ENCODE peak calls at places on chromosome 1, in four cellular contexts. One of them, this sample, is unnamed.

GRCh38 chr1:2209400-2210083 is 15.0 kb upstream of the FAAP20 start:
- DNase-seq in HepG2: no peak
- DNase-seq in GM12878: no peak
- DNase-seq in K562: no peak
- DNase-seq in this sample: no peak

GRCh38 chr1:30274937-30275621 is 448.3 kb downstream of the MATN1 start:
- DNase-seq in HepG2: no peak
- DNase-seq in GM12878: no peak
- DNase-seq in K562: no peak
- DNase-seq in this sample: no peak

GRCh38 chr1:48471103-48471502 is 901 bp downstream of the SPATA6 start:
- DNase-seq in HepG2: no peak
- DNase-seq in GM12878: no peak
- DNase-seq in K562: no peak
- DNase-seq in this sample: peak; percentile 47

GRCh38 chr1:29441916-29442668 is 205.8 kb downstream of the PTPRU start:
- DNase-seq in HepG2: no peak
- DNase-seq in GM12878: no peak
- DNase-seq in K562: no peak
- DNase-seq in this sample: no peak

GRCh38 chr1:28056129-28056925 is 32.1 kb downstream of the EYA3 start:
- DNase-seq in HepG2: no peak
- DNase-seq in GM12878: peak; percentile 69
- DNase-seq in K562: no peak
- DNase-seq in this sample: no peak

GRCh38 chr1:62800274-62800673 is 16.3 kb downstream of the ATG4C start:
- DNase-seq in HepG2: no peak
- DNase-seq in GM12878: no peak
- DNase-seq in K562: no peak
- DNase-seq in this sample: no peak

GRCh38 chr1:6141601-6142000 is 38.5 kb downstream of the CHD5 start:
- DNase-seq in HepG2: no peak
- DNase-seq in GM12878: no peak
- DNase-seq in K562: peak; percentile 57
- DNase-seq in this sample: peak; percentile 81

GRCh38 chr1:109399326-109399957 is 1.7 kb upstream of the SORT1 start:
- DNase-seq in HepG2: peak; percentile 72
- DNase-seq in GM12878: no peak
- DNase-seq in K562: peak; percentile 54
- DNase-seq in this sample: peak; percentile 77

GRCh38 chr1:226406401-226406881 is 1.5 kb downstream of the PARP1 start:
- DNase-seq in HepG2: peak; percentile 30
- DNase-seq in GM12878: no peak
- DNase-seq in K562: no peak
- DNase-seq in this sample: no peak

GRCh38 chr1:36156329-36157114 is 562 bp downstream of the MAP7D1 start:
- DNase-seq in HepG2: no peak
- DNase-seq in GM12878: no peak
- DNase-seq in K562: peak; percentile 76
- DNase-seq in this sample: peak; percentile 91

GRCh38 chr1:40392206-40392605 is 18.7 kb downstream of the SMAP2 start:
- DNase-seq in HepG2: no peak
- DNase-seq in GM12878: no peak
- DNase-seq in K562: no peak
- DNase-seq in this sample: no peak

GRCh38 chr1:201299968-201300367 is 16.7 kb downstream of the PKP1 start:
- DNase-seq in HepG2: no peak
- DNase-seq in GM12878: no peak
- DNase-seq in K562: no peak
- DNase-seq in this sample: no peak

GRCh38 chr1:207362962-207363858 is 41.7 kb downstream of the CD55 start:
- DNase-seq in HepG2: no peak
- DNase-seq in GM12878: no peak
- DNase-seq in K562: peak; percentile 64
- DNase-seq in this sample: no peak

GRCh38 chr1:165894591-165894990 is 67.2 kb downstream of the UCK2 start:
- DNase-seq in HepG2: no peak
- DNase-seq in GM12878: no peak
- DNase-seq in K562: no peak
- DNase-seq in this sample: no peak

GRCh38 chr1:44553127-44553758 is 121.0 kb downstream of the TMEM53 start:
- DNase-seq in HepG2: no peak
- DNase-seq in GM12878: no peak
- DNase-seq in K562: no peak
- DNase-seq in this sample: no peak

GRCh38 chr1:32828341-32828740 is 10.9 kb downstream of the S100PBP start:
- DNase-seq in HepG2: peak; percentile 39
- DNase-seq in GM12878: no peak
- DNase-seq in K562: no peak
- DNase-seq in this sample: peak; percentile 23

GRCh38 chr1:228194436-228194835 is 13.4 kb upstream of the OBSCN start:
- DNase-seq in HepG2: no peak
- DNase-seq in GM12878: no peak
- DNase-seq in K562: peak; percentile 52
- DNase-seq in this sample: no peak

GRCh38 chr1:164272156-164272555 is 286.8 kb upstream of the PBX1 start:
- DNase-seq in HepG2: no peak
- DNase-seq in GM12878: no peak
- DNase-seq in K562: no peak
- DNase-seq in this sample: no peak

GRCh38 chr1:30467101-30467500 is 256.3 kb downstream of the MATN1 start:
- DNase-seq in HepG2: no peak
- DNase-seq in GM12878: no peak
- DNase-seq in K562: no peak
- DNase-seq in this sample: no peak

GRCh38 chr1:181397841-181398240 is 85.5 kb upstream of the CACNA1E start:
- DNase-seq in HepG2: no peak
- DNase-seq in GM12878: peak; percentile 34
- DNase-seq in K562: no peak
- DNase-seq in this sample: no peak

GRCh38 chr1:119795471-119795870 is 15.8 kb downstream of the REG4 start:
- DNase-seq in HepG2: no peak
- DNase-seq in GM12878: no peak
- DNase-seq in K562: no peak
- DNase-seq in this sample: no peak

GRCh38 chr1:10788592-10789006 is 7.8 kb downstream of the CASZ1 start:
- DNase-seq in HepG2: peak; percentile 33
- DNase-seq in GM12878: no peak
- DNase-seq in K562: no peak
- DNase-seq in this sample: peak; percentile 54

GRCh38 chr1:185694081-185694480 is 40.1 kb upstream of the HMCN1 start:
- DNase-seq in HepG2: peak; percentile 45
- DNase-seq in GM12878: peak; percentile 26
- DNase-seq in K562: no peak
- DNase-seq in this sample: peak; percentile 17

GRCh38 chr1:55337801-55338447 is 122.8 kb upstream of the USP24 start:
- DNase-seq in HepG2: peak; percentile 35
- DNase-seq in GM12878: peak; percentile 13
- DNase-seq in K562: peak; percentile 47
- DNase-seq in this sample: peak; percentile 79

GRCh38 chr1:38898653-38899230 is 17.4 kb upstream of the GJA9 start:
- DNase-seq in HepG2: no peak
- DNase-seq in GM12878: no peak
- DNase-seq in K562: no peak
- DNase-seq in this sample: no peak

GRCh38 chr1:98034505-98034904 is 113.7 kb upstream of the DPYD start:
- DNase-seq in HepG2: no peak
- DNase-seq in GM12878: no peak
- DNase-seq in K562: no peak
- DNase-seq in this sample: no peak

GRCh38 chr1:3651011-3651938 is 1.0 kb upstream of the TP73 start:
- DNase-seq in HepG2: no peak
- DNase-seq in GM12878: no peak
- DNase-seq in K562: no peak
- DNase-seq in this sample: peak; percentile 82

GRCh38 chr1:3653286-3653618 is 936 bp downstream of the TP73 start:
- DNase-seq in HepG2: no peak
- DNase-seq in GM12878: no peak
- DNase-seq in K562: peak; percentile 57
- DNase-seq in this sample: no peak

GRCh38 chr1:3654549-3655281 is 2.4 kb downstream of the TP73 start:
- DNase-seq in HepG2: no peak
- DNase-seq in GM12878: no peak
- DNase-seq in K562: no peak
- DNase-seq in this sample: no peak

GRCh38 chr1:3651939-3652537 is at the start of gene TP73:
- DNase-seq in HepG2: no peak
- DNase-seq in GM12878: no peak
- DNase-seq in K562: peak; percentile 86
- DNase-seq in this sample: peak; percentile 43

GRCh38 chr1:3652538-3653285 is 396 bp downstream of the TP73 start:
- DNase-seq in HepG2: peak; percentile 9
- DNase-seq in GM12878: no peak
- DNase-seq in K562: no peak
- DNase-seq in this sample: peak; percentile 62
- TF ChIP-seq CREB1 in HepG2: no peak
- TF ChIP-seq CREB1 in GM12878: no peak
- TF ChIP-seq CREB1 in K562: no peak
- TF ChIP-seq CREB1 in this sample: no peak

DNA sequence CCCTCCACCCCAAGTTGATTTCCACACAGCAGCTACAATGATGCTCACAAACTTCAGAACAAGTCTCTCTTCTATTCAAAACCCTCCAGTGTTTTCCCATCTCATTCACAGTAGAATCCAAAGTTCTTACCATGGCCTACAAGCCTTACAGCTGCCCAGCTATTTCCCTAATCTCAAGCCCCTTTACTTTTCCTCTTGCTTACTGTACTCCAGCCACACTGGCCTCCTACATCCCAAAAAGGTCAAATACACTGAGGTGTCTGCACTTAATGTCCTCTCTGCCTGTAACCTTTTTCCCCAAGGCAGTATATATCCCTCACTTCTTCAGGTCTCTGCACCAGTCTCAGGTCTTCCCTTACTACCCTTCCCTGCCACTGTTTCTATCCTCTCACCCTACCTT is 2.6 kb downstream of the RAP1A start:
- DNase-seq in HepG2: no peak
- DNase-seq in GM12878: no peak
- DNase-seq in K562: no peak
- DNase-seq in this sample: no peak
- H3K4me3 ChIP-seq in HepG2: no peak overlapping the region
- H3K4me3 ChIP-seq in GM12878: peak overlapping the region; percentile 87
- H3K4me3 ChIP-seq in K562: no peak overlapping the region
- H3K4me3 ChIP-seq in this sample: no peak overlapping the region

DNA sequence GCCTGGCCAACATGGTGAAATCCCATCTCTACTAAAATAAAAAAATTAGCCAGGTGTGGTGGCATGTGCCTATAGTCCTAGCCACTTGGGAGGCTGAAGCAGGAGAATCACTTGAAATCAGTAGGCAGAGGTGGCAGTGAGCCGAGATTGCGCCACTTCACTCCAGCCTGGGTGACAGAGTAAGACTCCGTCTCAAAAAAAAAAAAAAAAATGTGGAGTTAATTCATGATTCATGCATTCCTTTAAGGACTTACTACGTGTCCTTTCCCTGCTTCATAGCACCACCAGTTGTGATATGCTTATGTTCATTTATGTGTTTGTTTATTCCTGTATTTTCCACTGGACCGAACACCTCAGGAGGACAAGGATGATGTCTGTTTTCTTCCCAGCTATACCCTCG is 12.7 kb upstream of the PRELP start:
- DNase-seq in HepG2: no peak
- DNase-seq in GM12878: no peak
- DNase-seq in K562: no peak
- DNase-seq in this sample: no peak
- TF ChIP-seq JUNB in HepG2: no peak
- TF ChIP-seq JUNB in GM12878: no peak
- TF ChIP-seq JUNB in K562: no peak
- TF ChIP-seq JUNB in this sample: no peak

DNA sequence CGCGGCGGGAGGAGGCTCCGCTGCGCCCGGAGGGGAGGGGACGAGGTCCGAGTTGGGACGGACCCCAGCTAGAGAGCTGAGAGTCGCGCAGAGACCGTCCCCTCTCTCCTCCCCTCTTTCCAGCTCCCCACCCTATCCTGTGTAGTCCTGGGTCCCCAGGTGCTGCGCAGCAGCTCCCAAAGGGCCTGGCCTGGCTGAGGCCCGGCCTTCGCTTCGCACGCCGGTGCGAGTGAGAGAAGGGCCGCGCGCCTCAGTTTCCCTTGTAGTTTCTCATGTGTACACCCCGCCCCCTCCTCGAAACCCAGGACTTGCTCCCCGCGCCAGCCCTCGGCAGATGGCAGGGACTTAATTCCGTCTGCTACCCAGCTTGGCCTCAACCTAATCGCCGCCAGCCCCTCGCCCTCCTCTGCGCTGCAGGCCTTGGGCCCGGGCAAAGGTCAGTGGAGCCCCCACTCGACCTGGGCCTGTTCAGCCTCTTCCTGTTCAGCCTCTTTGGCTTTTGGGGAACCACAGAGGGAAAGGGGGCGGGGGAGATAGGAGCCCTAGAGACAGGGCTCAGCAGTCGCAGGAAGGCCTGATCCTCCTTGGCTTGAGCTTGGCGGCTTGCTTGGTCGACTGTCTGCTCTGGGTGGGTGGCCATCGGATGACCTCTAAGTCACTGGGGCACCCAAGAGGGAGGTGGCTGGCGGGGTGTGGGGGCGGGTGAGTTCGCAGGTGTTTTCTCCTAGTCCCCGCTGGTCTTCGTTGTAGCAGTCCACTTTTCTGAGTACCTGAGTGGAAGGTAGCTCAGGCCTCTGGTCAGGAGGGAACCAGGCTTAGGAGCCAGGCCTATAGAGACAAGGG is 1.0 kb downstream of the ZNF687 start:
- DNase-seq in HepG2: peak; percentile 31
- DNase-seq in GM12878: no peak
- DNase-seq in K562: peak; percentile 46
- DNase-seq in this sample: peak; percentile 79
- TF ChIP-seq CREB1 in HepG2: no peak
- TF ChIP-seq CREB1 in GM12878: no peak
- TF ChIP-seq CREB1 in K562: no peak
- TF ChIP-seq CREB1 in this sample: no peak

GRCh38 chr1:84164567-84165021 is 20.5 kb downstream of the PRKACB start:
- DNase-seq in HepG2: no peak
- DNase-seq in GM12878: no peak
- DNase-seq in K562: no peak
- DNase-seq in this sample: no peak

GRCh38 chr1:84163123-84164038 is 19.3 kb downstream of the PRKACB start:
- DNase-seq in HepG2: no peak
- DNase-seq in GM12878: no peak
- DNase-seq in K562: no peak
- DNase-seq in this sample: no peak

GRCh38 chr1:84166797-84167196 is 22.7 kb downstream of the PRKACB start:
- DNase-seq in HepG2: no peak
- DNase-seq in GM12878: no peak
- DNase-seq in K562: no peak
- DNase-seq in this sample: no peak

GRCh38 chr1:84165566-84165965 is 21.5 kb downstream of the PRKACB start:
- DNase-seq in HepG2: no peak
- DNase-seq in GM12878: no peak
- DNase-seq in K562: no peak
- DNase-seq in this sample: no peak

DNA sequence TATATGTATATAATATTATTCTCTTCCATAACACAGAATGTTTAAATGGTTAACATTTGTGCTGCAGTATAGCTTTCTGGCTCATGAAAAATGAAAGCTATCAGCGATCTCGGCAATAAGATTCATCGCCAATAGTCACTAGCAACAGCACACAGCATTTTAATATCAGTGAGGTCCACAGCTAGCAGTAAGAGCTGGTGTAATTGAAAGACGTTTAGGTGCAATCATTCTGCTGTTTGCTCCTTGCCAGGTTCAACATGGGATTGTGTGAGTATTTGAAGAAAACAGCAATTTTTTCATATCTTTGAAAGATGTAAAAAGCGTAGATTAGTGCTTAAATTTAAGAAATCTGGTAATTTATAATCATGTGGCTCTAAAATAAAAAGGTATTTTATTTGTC is 20.1 kb downstream of the PRKACB start:
- DNase-seq in HepG2: no peak
- DNase-seq in GM12878: no peak
- DNase-seq in K562: no peak
- DNase-seq in this sample: no peak
- H3K4me3 ChIP-seq in HepG2: no peak overlapping the region
- H3K4me3 ChIP-seq in GM12878: no peak overlapping the region
- H3K4me3 ChIP-seq in K562: no peak overlapping the region
- H3K4me3 ChIP-seq in this sample: no peak overlapping the region

This sample was measured in GM23338.